ENCODE peak calls at places on chromosomes 7 and 10, in four cellular contexts. X is fibroblast of mammary gland, L is non-pigmented ciliary epithelial cell, T is GM12891. Y is an unnamed sample.

GRCh38 chr7:117777335-117778150 is 95.7 kb downstream of the CTTNBP2 start:
- DNase-seq in T (no peak), X (no peak), L (no peak), Y (no peak)

GRCh38 chr7:84981038-84981601 is 205.7 kb downstream of the SEMA3D start:
- DNase-seq in L (no peak), T (no peak), X (no peak), Y (no peak)

GRCh38 chr7:248732-249435 is 41.1 kb upstream of the FOXL3 start:
- DNase-seq in X (no peak), T (no peak), L (no peak), Y (peak; percentile 30)

GRCh38 chr7:122885583-122886356 is 490 bp downstream of the CADPS2 start:
- DNase-seq in T (peak; percentile 19), L (no peak), X (peak; percentile 24), Y (peak; percentile 41)

GRCh38 chr7:5591547-5591899 is 167.9 kb upstream of the TNRC18 start:
- DNase-seq in L (peak; percentile 53), T (no peak), X (no peak), Y (no peak)

GRCh38 chr7:158013085-158013668 is 574.4 kb downstream of the PTPRN2 start:
- DNase-seq in L (no peak), T (no peak), X (peak; percentile 7), Y (no peak)

GRCh38 chr10:79178614-79179403 is 110.0 kb downstream of the ZMIZ1 start:
- DNase-seq in L (peak; percentile 60), T (no peak), X (peak; percentile 88), Y (no peak)

GRCh38 chr7:29091722-29092121 is 54.6 kb downstream of the CPVL start:
- DNase-seq in L (no peak), T (peak; percentile 28), X (peak; percentile 10), Y (peak; percentile 70)

GRCh38 chr7:44893710-44894135 is 8.4 kb upstream of the PURB start:
- DNase-seq in T (no peak), X (no peak), L (no peak), Y (no peak)

GRCh38 chr7:85133560-85133959 is 53.3 kb downstream of the SEMA3D start:
- DNase-seq in X (no peak), L (no peak), T (no peak), Y (no peak)

GRCh38 chr7:23205861-23206510 is 24.1 kb downstream of the NUP42 start:
- DNase-seq in X (no peak), L (no peak), T (no peak), Y (no peak)

GRCh38 chr10:119933179-119933578 is 40.6 kb downstream of the SEC23IP start:
- DNase-seq in L (no peak), X (no peak), T (no peak), Y (no peak)

GRCh38 chr10:15789793-15790525 is 70.2 kb upstream of the ITGA8 start:
- DNase-seq in X (peak; percentile 96), L (peak; percentile 38), T (no peak), Y (no peak)

GRCh38 chr7:142869434-142869833 is 14.6 kb downstream of the EPHB6 start:
- DNase-seq in T (no peak), L (no peak), X (no peak), Y (no peak)

GRCh38 chr10:108597657-108598319 is 1325.5 kb downstream of the XPNPEP1 start:
- DNase-seq in T (no peak), L (no peak), X (no peak), Y (no peak)

GRCh38 chr7:151342102-151342646 is 562 bp downstream of the NUB1 start:
- DNase-seq in X (peak; percentile 15), L (no peak), T (no peak), Y (peak; percentile 79)

GRCh38 chr10:100747061-100747825 is 1.9 kb downstream of the PAX2 start:
- DNase-seq in T (no peak), X (no peak), L (no peak), Y (peak; percentile 24)

GRCh38 chr10:94630017-94630688 is 53.4 kb upstream of the CYP2C18 start:
- DNase-seq in X (peak; percentile 32), L (no peak), T (no peak), Y (peak; percentile 50)

GRCh38 chr7:83415840-83416239 is 233.1 kb downstream of the SEMA3E start:
- DNase-seq in L (no peak), X (no peak), T (no peak), Y (no peak)

GRCh38 chr10:112375721-112376577 is 2.0 kb downstream of the ACSL5 start:
- DNase-seq in X (peak; percentile 40), L (no peak), T (peak; percentile 70), Y (peak; percentile 79)

GRCh38 chr10:29751232-29751631 is 116.5 kb upstream of the SVIL start:
- DNase-seq in X (no peak), L (no peak), T (no peak), Y (no peak)

GRCh38 chr10:131842351-131843088 is 58.3 kb upstream of the PPP2R2D start:
- DNase-seq in T (no peak), L (no peak), X (no peak), Y (no peak)

GRCh38 chr7:54985405-54986360 is 33.1 kb upstream of the EGFR start:
- DNase-seq in X (peak; percentile 94), T (no peak), L (peak; percentile 61), Y (no peak)

GRCh38 chr10:72563327-72563932 is 62.4 kb downstream of the MICU1 start:
- DNase-seq in T (no peak), L (no peak), X (no peak), Y (peak; percentile 20)

GRCh38 chr7:106248616-106249015 is 36.2 kb downstream of the NAMPT start:
- DNase-seq in L (no peak), T (no peak), X (no peak), Y (no peak)

GRCh38 chr7:74544706-74545469 is 91.2 kb downstream of the GTF2IRD1 start:
- DNase-seq in L (peak; percentile 13), T (peak; percentile 49), X (peak; percentile 70), Y (peak; percentile 62)

GRCh38 chr10:124614003-124614659 is 130.0 kb downstream of the FAM53B start:
- DNase-seq in X (no peak), L (no peak), T (no peak), Y (peak; percentile 78)

GRCh38 chr7:1611708-1612241 is 41.9 kb upstream of the PSMG3 start:
- DNase-seq in L (peak; percentile 31), T (no peak), X (peak; percentile 87), Y (no peak)

Y was measured in GM13977.